ENCODE peak calls at places on chromosomes 16 and 17, in four cellular contexts. G is GM12878, X is A549, W is HepG2. Q is an unnamed sample.

GRCh38 chr16:72467157-72467759 is 295.3 kb upstream of the PMFBP1 start:
- DNase-seq in G (no peak), X (peak), W (peak), Q (peak)

GRCh38 chr17:50183439-50184001 is 17.7 kb downstream of the SGCA start:
- DNase-seq in G (no peak), X (no peak), W (no peak), Q (no peak)

GRCh38 chr16:81401035-81401950 is 43.3 kb upstream of the CMIP start:
- DNase-seq in G (no peak), X (peak), W (peak), Q (peak)

GRCh38 chr16:2514333-2515179 is 804 bp downstream of the ATP6V0C start:
- DNase-seq in G (no peak), X (no peak), W (no peak), Q (no peak)

GRCh38 chr17:50719144-50719923 is at the start of gene LUC7L3:
- DNase-seq in G (peak), X (peak), W (peak), Q (peak)

GRCh38 chr16:87389245-87389644 is 2.9 kb upstream of the MAP1LC3B start:
- DNase-seq in G (no peak), X (no peak), W (peak), Q (no peak)

GRCh38 chr16:57409870-57410585 is 5.5 kb downstream of the CCL17 start:
- DNase-seq in G (no peak), X (no peak), W (peak), Q (peak)

GRCh38 chr16:55672471-55672870 is 16.7 kb downstream of the SLC6A2 start:
- DNase-seq in G (no peak), X (no peak), W (no peak), Q (no peak)

GRCh38 chr17:44655983-44656700 is at the start of gene MEIOC:
- DNase-seq in G (no peak), X (peak), W (no peak), Q (no peak)

DNA sequence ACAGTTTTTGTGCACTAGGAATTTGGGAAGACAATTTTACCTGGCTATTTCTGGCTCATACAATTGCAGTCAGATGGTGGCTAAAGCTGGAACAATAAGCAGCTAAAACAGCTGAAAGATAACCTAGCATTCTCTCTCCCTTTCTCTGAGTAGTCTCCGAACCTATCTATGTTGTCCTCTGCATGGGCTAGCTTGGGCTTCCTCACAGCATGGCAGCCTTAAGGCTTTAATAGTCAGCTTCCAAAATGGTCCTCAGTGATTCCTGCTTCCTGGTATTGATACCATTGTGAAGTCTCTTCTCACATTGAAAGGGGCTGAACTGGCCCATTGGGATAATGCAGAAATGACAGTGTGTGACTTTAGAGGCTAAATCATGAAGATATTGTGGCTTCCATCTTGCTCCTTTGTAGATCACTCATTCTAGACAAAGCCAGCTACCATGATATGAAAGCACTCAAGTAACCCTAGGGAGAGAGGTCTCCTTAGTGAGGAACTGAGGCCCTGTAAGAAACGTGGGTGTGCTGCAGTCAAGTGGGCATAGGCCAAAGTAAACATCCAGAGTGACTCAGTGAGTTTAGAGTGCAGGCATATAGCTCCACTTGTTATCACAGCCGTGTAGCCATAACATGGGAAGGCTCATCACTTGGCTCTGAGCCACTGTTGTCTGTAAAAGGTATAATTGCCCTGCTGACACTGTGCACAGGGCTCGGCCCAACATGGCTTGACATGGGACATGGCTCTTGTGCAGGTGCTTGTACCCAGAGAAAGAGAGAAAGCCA is 5.5 kb upstream of the VKORC1 start:
- DNase-seq in G (no peak), X (no peak), W (peak), Q (no peak)
- TF ChIP-seq SMC3 in G (no peak), X (no peak), W (no peak), Q (no peak)

DNA sequence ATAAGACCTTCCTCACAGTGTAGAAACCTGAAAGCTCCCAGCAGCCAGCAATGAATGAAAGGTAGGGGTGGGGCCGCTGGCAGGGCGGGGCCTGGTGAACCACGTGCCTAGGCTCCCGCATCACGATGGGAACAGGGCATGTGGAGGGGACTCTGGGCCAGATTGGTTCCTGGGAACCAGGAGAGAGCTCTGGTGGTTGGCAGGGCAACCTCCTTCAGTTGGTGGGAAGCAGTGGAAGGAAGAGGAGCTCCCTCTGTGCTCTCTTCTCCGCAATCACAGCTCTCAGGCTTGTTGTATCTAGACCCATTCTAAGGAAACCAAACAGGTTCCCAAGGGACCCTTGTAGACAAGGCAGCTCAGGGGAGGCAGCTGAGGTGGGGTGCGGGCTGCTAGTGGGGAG is 10.5 kb downstream of the GGA2 start:
- DNase-seq in G (no peak), X (no peak), W (no peak), Q (no peak)
- TF ChIP-seq HDAC2 in G (no peak), X (no peak), W (no peak), Q (no peak)

DNA sequence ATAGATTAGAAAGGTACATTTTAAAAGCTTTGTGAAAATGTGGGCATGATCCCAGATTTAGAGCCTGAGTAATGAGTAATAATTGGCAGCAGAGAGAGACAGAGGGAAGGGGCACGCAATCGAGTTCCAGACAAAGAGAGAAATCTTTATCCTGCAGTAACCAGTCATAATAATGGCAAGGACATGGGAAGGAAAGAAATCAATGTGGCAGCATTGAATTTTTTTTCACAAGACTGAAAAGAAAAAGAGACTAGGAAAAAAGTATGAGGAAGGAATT is 790.8 kb upstream of the SOX9 start:
- DNase-seq in G (no peak), X (no peak), W (no peak), Q (no peak)
- TF ChIP-seq SMC3 in G (no peak), X (no peak), W (no peak), Q (no peak)

GRCh38 chr16:84616515-84616914 is 1.4 kb downstream of the COTL1 start:
- DNase-seq in G (no peak), X (peak), W (no peak), Q (no peak)
- TF ChIP-seq HDAC2 in G (no peak), X (no peak), W (no peak), Q (no peak)

GRCh38 chr17:18182190-18182977 is 1.2 kb upstream of the ALKBH5 start:
- DNase-seq in G (no peak), X (no peak), W (no peak), Q (peak)
- TF ChIP-seq SMC3 in G (no peak), X (no peak), W (no peak), Q (no peak)

GRCh38 chr16:64543401-64543800 is 578.5 kb downstream of the CDH11 start:
- DNase-seq in G (no peak), X (no peak), W (no peak), Q (no peak)

GRCh38 chr16:64544859-64545258 is 577.0 kb downstream of the CDH11 start:
- DNase-seq in G (no peak), X (no peak), W (no peak), Q (no peak)

GRCh38 chr16:64542152-64542551 is 579.7 kb downstream of the CDH11 start:
- DNase-seq in G (no peak), X (no peak), W (no peak), Q (no peak)

GRCh38 chr16:64540449-64540848 is 581.4 kb downstream of the CDH11 start:
- DNase-seq in G (no peak), X (no peak), W (no peak), Q (no peak)

DNA sequence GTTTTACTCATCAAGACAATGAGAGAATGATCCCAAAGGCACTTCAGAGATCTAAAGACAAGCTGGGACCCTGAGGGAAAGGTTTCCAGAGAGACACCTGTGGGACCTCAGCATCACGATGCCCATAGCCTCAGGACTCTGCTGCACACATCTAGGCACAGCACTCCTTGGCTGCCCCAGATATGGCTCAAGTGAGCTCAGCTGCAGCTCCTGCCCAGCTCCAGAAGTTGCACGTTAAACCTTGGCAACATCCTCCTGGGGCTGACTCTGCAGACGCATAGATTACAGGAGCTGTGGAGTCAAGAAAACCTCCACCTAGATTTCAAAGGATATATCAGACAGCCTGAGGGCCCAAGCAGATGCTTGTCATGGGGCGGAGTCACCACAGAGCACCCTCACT is 582.1 kb downstream of the CDH11 start:
- DNase-seq in G (no peak), X (no peak), W (no peak), Q (no peak)
- TF ChIP-seq HDAC2 in G (no peak), X (no peak), W (no peak), Q (no peak)

GRCh38 chr16:12575288-12575687 is 228.4 kb downstream of the CPPED1 start:
- DNase-seq in G (no peak), X (no peak), W (no peak), Q (no peak)
- TF ChIP-seq SMC3 in G (no peak), X (no peak), W (no peak), Q (no peak)

DNA sequence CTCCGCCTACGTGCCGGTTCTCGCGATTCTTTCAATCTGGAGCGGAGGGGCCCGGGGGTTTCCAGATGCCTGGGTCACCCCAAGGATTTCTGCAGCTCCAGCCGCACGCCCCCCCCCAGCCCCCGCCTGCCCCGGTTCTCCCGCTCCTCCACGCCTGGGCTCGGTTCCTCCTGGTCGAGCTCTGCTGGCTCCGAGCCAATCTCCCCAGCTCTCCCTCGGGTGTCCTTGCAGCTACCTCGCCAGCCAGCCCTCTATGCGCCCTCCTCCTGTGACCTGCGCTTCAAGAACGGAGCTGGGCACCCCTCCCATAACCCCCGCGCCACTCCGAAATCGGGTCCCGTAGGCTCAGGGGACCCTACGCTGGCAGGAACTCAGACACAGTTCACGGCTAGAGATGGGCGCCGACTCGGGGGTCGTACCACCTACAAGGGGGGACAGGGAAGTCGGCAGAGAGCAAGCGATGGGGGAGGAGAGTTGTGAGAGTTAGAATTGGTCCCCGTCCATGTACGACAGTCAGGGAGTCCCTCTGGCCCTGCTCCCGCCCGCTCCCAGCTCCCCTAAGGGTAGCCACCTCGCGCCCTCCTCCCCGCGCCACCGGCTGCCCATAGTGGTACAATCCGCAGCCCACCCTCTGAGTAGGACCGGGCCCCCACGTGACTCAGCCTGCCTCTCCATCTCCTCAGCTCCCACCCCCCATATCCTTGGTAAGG is 956 bp downstream of the FGF11 start:
- DNase-seq in G (no peak), X (peak), W (no peak), Q (peak)
- TF ChIP-seq HDAC2 in G (no peak), X (no peak), W (no peak), Q (no peak)

GRCh38 chr17:14373587-14374259 is 72.8 kb downstream of the HS3ST3B1 start:
- DNase-seq in G (no peak), X (peak), W (peak), Q (no peak)
- TF ChIP-seq SMC3 in G (no peak), X (no peak), W (peak), Q (no peak)